ENCODE peak calls at places on chromosomes 2 and 18, in seven cellular contexts. D is AG09309, S is kidney, Y is foreskin fibroblast, T is Peyer's patch, W is GM12865, B is left ventricle myocardium inferior. H is an unnamed sample.
A peak's percentile ranks its signal among the peaks of the same experiment; 100 is the strongest.

GRCh38 chr2:164898475-164898874 is 56.9 kb downstream of the SLC38A11 start:
- DNase-seq in T (no peak), D (peak; percentile 34), Y (peak; percentile 63), S (no peak), W (no peak), B (no peak), H (peak; percentile 98)

GRCh38 chr18:76932026-76932819 is 109.9 kb downstream of the ZNF236 start:
- DNase-seq in Y (peak; percentile 83), T (no peak), B (peak; percentile 49), W (peak; percentile 14), S (no peak), D (peak; percentile 50), H (peak; percentile 75)

GRCh38 chr18:59902993-59903610 is 3.3 kb downstream of the PMAIP1 start:
- DNase-seq in B (no peak), S (no peak), T (no peak), Y (no peak), W (peak; percentile 24), D (no peak), H (no peak)

GRCh38 chr2:9709539-9710285 is 78.9 kb upstream of the YWHAQ start:
- DNase-seq in D (no peak), S (no peak), B (no peak), Y (no peak), T (no peak), W (no peak), H (no peak)

GRCh38 chr2:661215-661635 is 16.0 kb downstream of the TMEM18 start:
- DNase-seq in T (no peak), B (no peak), W (no peak), D (no peak), Y (no peak), S (no peak), H (no peak)

GRCh38 chr2:232204457-232204931 is 174.1 kb upstream of the ALPP start:
- DNase-seq in S (peak; percentile 74), Y (peak; percentile 13), W (no peak), B (peak; percentile 49), T (no peak), D (no peak), H (peak; percentile 51)

GRCh38 chr2:12201369-12201768 is 454.9 kb downstream of the LPIN1 start:
- DNase-seq in S (no peak), D (no peak), W (no peak), T (no peak), Y (no peak), B (no peak), H (no peak)

GRCh38 chr2:222819722-222820333 is 41.0 kb upstream of the ACSL3 start:
- DNase-seq in Y (no peak), W (no peak), T (no peak), S (no peak), B (no peak), D (peak; percentile 31), H (peak; percentile 69)

GRCh38 chr2:211133766-211134165 is 577.4 kb downstream of the CPS1 start:
- DNase-seq in D (no peak), Y (no peak), B (no peak), S (no peak), W (no peak), T (no peak), H (peak; percentile 13)

GRCh38 chr2:11419781-11420180 is 46.2 kb downstream of the E2F6 start:
- DNase-seq in D (no peak), T (no peak), Y (peak; percentile 61), S (no peak), B (no peak), W (no peak), H (peak; percentile 32)

GRCh38 chr2:109614715-109615636 is 812 bp downstream of the SOWAHC start:
- DNase-seq in D (no peak), S (peak; percentile 83), Y (no peak), B (peak; percentile 20), T (peak; percentile 65), W (no peak), H (no peak)

GRCh38 chr18:12281861-12282260 is 26.2 kb upstream of the TUBB6 start:
- DNase-seq in D (no peak), B (no peak), Y (no peak), W (no peak), S (no peak), T (no peak), H (no peak)

GRCh38 chr18:12283666-12284065 is 24.4 kb upstream of the TUBB6 start:
- DNase-seq in Y (no peak), B (no peak), W (no peak), S (no peak), T (no peak), D (no peak), H (no peak)

GRCh38 chr18:12279781-12280531 is 25.8 kb downstream of the CIDEA start:
- DNase-seq in W (no peak), B (no peak), S (no peak), D (no peak), Y (no peak), T (no peak), H (no peak)

GRCh38 chr18:12282436-12283039 is 25.5 kb upstream of the TUBB6 start:
- DNase-seq in W (no peak), S (no peak), T (no peak), Y (peak; percentile 89), B (no peak), D (peak; percentile 66), H (peak; percentile 86)

GRCh38 chr18:12283256-12283655 is 24.8 kb upstream of the TUBB6 start:
- DNase-seq in B (no peak), S (no peak), W (no peak), D (no peak), Y (peak; percentile 38), T (no peak), H (peak; percentile 61)
- TF ChIP-seq CTCF in B (no peak), S (no peak), W (peak; percentile 13), D (no peak), Y (peak; percentile 16), T (no peak), H (peak; percentile 57)

GRCh38 chr2:69701100-69701945 is 40.6 kb upstream of the ANXA4 start:
- DNase-seq in S (no peak), D (no peak), W (no peak), B (no peak), Y (no peak), T (no peak), H (no peak)
- H3K4me3 ChIP-seq in S (no peak overlapping the region), D (no peak overlapping the region), W (no peak overlapping the region), B (no peak overlapping the region), Y (no peak overlapping the region), T (no peak overlapping the region), H (no peak overlapping the region)

GRCh38 chr2:200575957-200576356 is 9.9 kb upstream of the AOX1 start:
- DNase-seq in W (peak; percentile 8), T (no peak), Y (no peak), S (no peak), D (no peak), B (no peak), H (peak; percentile 45)
- TF ChIP-seq CTCF in W (peak; percentile 22), T (no peak), Y (peak; percentile 42), S (peak; percentile 13), D (peak; percentile 23), B (peak; percentile 40), H (peak; percentile 49)

GRCh38 chr2:196170202-196170680 is 1.1 kb downstream of the STK17B start:
- DNase-seq in D (no peak), S (no peak), W (peak; percentile 77), Y (no peak), T (no peak), B (no peak), H (peak; percentile 75)

GRCh38 chr2:196168181-196168580 is 3.2 kb downstream of the STK17B start:
- DNase-seq in W (no peak), T (no peak), D (no peak), S (no peak), Y (peak; percentile 50), B (no peak), H (peak; percentile 55)

GRCh38 chr2:196166876-196167275 is 4.5 kb downstream of the STK17B start:
- DNase-seq in W (peak; percentile 64), T (no peak), S (no peak), Y (peak; percentile 37), B (no peak), D (no peak), H (peak; percentile 92)

GRCh38 chr2:196169521-196169920 is 1.9 kb downstream of the STK17B start:
- DNase-seq in S (no peak), D (no peak), B (no peak), Y (no peak), T (no peak), W (no peak), H (no peak)

GRCh38 chr2:196167666-196168065 is 3.7 kb downstream of the STK17B start:
- DNase-seq in W (no peak), B (no peak), D (no peak), Y (no peak), S (no peak), T (no peak), H (peak; percentile 52)
- H3K4me3 ChIP-seq in W (peak overlapping the region; percentile 97), B (peak overlapping the region; percentile 15), D (peak overlapping the region; percentile 37), Y (peak overlapping the region; percentile 16), S (no peak overlapping the region), T (peak overlapping the region; percentile 64), H (peak overlapping the region; percentile 15)

GRCh38 chr2:8234253-8234652 is 447.6 kb upstream of the ID2 start:
- DNase-seq in T (no peak), B (no peak), W (peak; percentile 67), S (no peak), Y (no peak), D (no peak), H (no peak)

GRCh38 chr2:8238521-8239230 is 443.2 kb upstream of the ID2 start:
- DNase-seq in B (peak; percentile 64), S (no peak), D (no peak), Y (no peak), W (peak; percentile 26), T (no peak), H (no peak)

GRCh38 chr2:8231909-8232308 is 449.9 kb upstream of the ID2 start:
- DNase-seq in B (no peak), W (no peak), D (no peak), Y (no peak), T (no peak), S (no peak), H (no peak)

GRCh38 chr2:8236391-8236790 is 445.5 kb upstream of the ID2 start:
- DNase-seq in S (no peak), B (no peak), T (no peak), Y (no peak), D (no peak), W (no peak), H (no peak)

GRCh38 chr2:8234757-8235374 is 447.0 kb upstream of the ID2 start:
- DNase-seq in T (no peak), W (peak; percentile 95), S (no peak), B (no peak), Y (no peak), D (no peak), H (no peak)
- TF ChIP-seq CTCF in T (no peak), W (no peak), S (no peak), B (no peak), Y (no peak), D (no peak), H (no peak)

DNA sequence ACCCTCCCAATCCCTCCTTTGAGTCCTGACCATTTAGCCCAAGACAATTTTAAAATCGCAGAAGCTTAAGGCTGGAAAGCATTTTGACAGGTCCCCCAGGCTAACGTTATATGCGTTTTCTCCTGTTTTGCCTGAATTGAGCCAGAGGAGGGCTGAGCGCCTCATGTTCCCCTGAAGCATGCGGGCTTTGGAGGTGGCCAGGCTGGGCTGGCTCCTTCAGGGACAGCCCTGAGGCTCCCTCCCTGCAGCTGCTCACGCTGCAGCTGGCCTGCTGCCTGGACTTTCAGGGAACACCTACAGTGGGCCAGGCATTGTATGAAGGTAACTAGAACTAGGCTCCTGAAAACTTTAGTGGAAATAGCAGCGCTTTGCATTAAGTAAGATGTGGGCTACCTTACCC is 179.2 kb downstream of the ACKR3 start:
- DNase-seq in S (peak; percentile 53), D (no peak), Y (no peak), B (peak; percentile 47), T (no peak), W (no peak), H (peak; percentile 26)
- H3K4me3 ChIP-seq in S (no peak overlapping the region), D (no peak overlapping the region), Y (no peak overlapping the region), B (no peak overlapping the region), T (no peak overlapping the region), W (no peak overlapping the region), H (no peak overlapping the region)

H was measured in choroid plexus epithelial cell.